ENCODE peak calls at places on chromosomes 11 and 22, in eight cellular contexts. N is WTC11, D is K562, U is HCT116, K is H1, T is A549, X is endothelial cell of umbilical vein, B is HepG2. H is an unnamed sample.

GRCh38 chr11:3353066-3353465 is 25.9 kb downstream of the ZNF195 start:
- DNase-seq in N (no peak), D (no peak), U (no peak), K (no peak), T (no peak), X (no peak), B (no peak), H (peak; percentile 69)

GRCh38 chr11:133038850-133039249 is 493.5 kb downstream of the OPCML start:
- DNase-seq in N (no peak), D (no peak), U (no peak), K (no peak), T (no peak), X (no peak), B (no peak), H (no peak)

GRCh38 chr11:134575504-134576230 is 163.6 kb upstream of the B3GAT1 start:
- DNase-seq in N (no peak), D (no peak), U (no peak), K (no peak), T (no peak), X (no peak), B (no peak), H (no peak)

GRCh38 chr22:37033605-37034430 is 14.3 kb downstream of the MPST start:
- DNase-seq in N (no peak), D (no peak), U (no peak), K (no peak), T (no peak), X (no peak), B (peak; percentile 71), H (no peak)

GRCh38 chr11:33039274-33040126 is at the start of gene TCP11L1:
- DNase-seq in N (peak; percentile 94), D (peak; percentile 86), U (peak; percentile 78), K (peak; percentile 91), T (peak; percentile 70), X (peak; percentile 95), B (peak; percentile 83), H (peak; percentile 92)

GRCh38 chr11:13465909-13466371 is 2.9 kb upstream of the BTBD10 start:
- DNase-seq in N (no peak), D (peak; percentile 11), U (peak; percentile 70), K (no peak), T (peak; percentile 62), X (peak; percentile 66), B (peak; percentile 27), H (peak; percentile 49)

GRCh38 chr11:15180212-15180814 is 65.6 kb downstream of the INSC start:
- DNase-seq in N (no peak), D (no peak), U (no peak), K (no peak), T (no peak), X (no peak), B (no peak), H (no peak)

GRCh38 chr11:29135504-29135903 is 881.3 kb downstream of the KCNA4 start:
- DNase-seq in N (no peak), D (no peak), U (no peak), K (no peak), T (no peak), X (no peak), B (no peak), H (no peak)

GRCh38 chr11:19985106-19985505 is 175.2 kb downstream of the DBX1 start:
- DNase-seq in N (no peak), D (no peak), U (no peak), K (no peak), T (no peak), X (no peak), B (no peak), H (no peak)

GRCh38 chr11:14537134-14537599 is 17.0 kb upstream of the PSMA1 start:
- DNase-seq in N (no peak), D (peak; percentile 54), U (no peak), K (no peak), T (peak; percentile 65), X (peak; percentile 60), B (peak; percentile 20), H (peak; percentile 70)

GRCh38 chr11:29448246-29448877 is 568.5 kb downstream of the KCNA4 start:
- DNase-seq in N (peak; percentile 13), D (no peak), U (peak; percentile 2), K (no peak), T (peak; percentile 13), X (peak; percentile 54), B (no peak), H (peak; percentile 4)

GRCh38 chr11:71322192-71322735 is 69.9 kb upstream of the SHANK2 start:
- DNase-seq in N (no peak), D (no peak), U (no peak), K (no peak), T (no peak), X (no peak), B (no peak), H (no peak)

DNA sequence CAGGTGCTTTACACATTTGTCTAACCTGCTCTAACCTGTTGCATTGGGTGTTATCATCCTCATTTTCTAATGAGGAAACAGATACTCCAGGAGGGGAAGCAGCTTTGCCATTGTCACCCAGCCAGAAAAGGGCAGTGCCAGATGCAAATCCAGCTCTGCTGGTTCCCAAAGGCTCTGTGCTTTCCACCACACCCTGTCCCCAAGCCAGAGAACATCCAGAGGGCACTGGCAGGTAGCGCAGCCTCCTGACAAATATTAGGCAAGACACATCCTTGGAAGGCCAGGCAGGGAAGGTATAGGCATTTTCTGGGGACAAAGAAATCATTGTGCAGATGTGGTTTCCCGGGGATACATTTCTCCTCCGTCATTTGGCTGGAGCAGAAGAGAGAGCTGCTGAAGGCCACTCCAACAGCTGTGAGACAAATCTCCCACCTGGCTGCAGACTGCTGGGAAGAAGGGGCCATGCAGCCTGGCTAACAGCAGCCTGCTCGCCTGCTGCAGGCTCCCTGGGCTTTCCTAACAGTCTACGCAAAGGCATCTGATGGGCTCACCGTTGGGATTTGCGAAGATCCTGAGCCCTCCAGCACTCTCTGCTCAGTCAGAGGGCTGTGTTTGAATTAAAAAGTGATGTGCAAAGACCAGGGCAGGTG is 93.9 kb upstream of the PITPNB start:
- DNase-seq in N (no peak), D (no peak), U (no peak), K (no peak), T (no peak), X (no peak), B (no peak), H (no peak)
- TF ChIP-seq MAX in N (no peak), D (no peak), U (no peak), K (no peak), T (no peak), X (no peak), B (no peak), H (no peak)

GRCh38 chr22:22618923-22619322 is 25.5 kb upstream of the GGTLC2 start:
- DNase-seq in N (no peak), D (no peak), U (no peak), K (no peak), T (no peak), X (no peak), B (no peak), H (no peak)

GRCh38 chr22:22614065-22614464 is 30.3 kb upstream of the GGTLC2 start:
- DNase-seq in N (no peak), D (no peak), U (no peak), K (no peak), T (no peak), X (no peak), B (no peak), H (no peak)

GRCh38 chr22:22619765-22620414 is 24.5 kb upstream of the GGTLC2 start:
- DNase-seq in N (no peak), D (no peak), U (no peak), K (no peak), T (no peak), X (no peak), B (no peak), H (no peak)

GRCh38 chr22:22618448-22618847 is 26.0 kb upstream of the GGTLC2 start:
- DNase-seq in N (no peak), D (no peak), U (no peak), K (no peak), T (no peak), X (no peak), B (no peak), H (no peak)

GRCh38 chr22:22616636-22617035 is 27.8 kb upstream of the GGTLC2 start:
- DNase-seq in N (no peak), D (no peak), U (no peak), K (no peak), T (peak; percentile 7), X (no peak), B (no peak), H (no peak)
- TF ChIP-seq MAX in N (no peak), D (no peak), U (no peak), K (no peak), T (no peak), X (no peak), B (no peak), H (no peak)

GRCh38 chr22:17332109-17332508 is 37.2 kb upstream of the CECR2 start:
- DNase-seq in N (no peak), D (peak; percentile 3), U (no peak), K (no peak), T (no peak), X (no peak), B (no peak), H (no peak)
- TF ChIP-seq MAX in N (no peak), D (no peak), U (no peak), K (no peak), T (no peak), X (no peak), B (no peak), H (no peak)

GRCh38 chr11:11568651-11569229 is 53.1 kb downstream of the GALNT18 start:
- DNase-seq in N (no peak), D (no peak), U (no peak), K (no peak), T (no peak), X (no peak), B (no peak), H (no peak)

GRCh38 chr11:11571893-11572292 is 49.9 kb downstream of the GALNT18 start:
- DNase-seq in N (no peak), D (no peak), U (no peak), K (no peak), T (no peak), X (no peak), B (no peak), H (no peak)

GRCh38 chr11:11570823-11571222 is 51.0 kb downstream of the GALNT18 start:
- DNase-seq in N (no peak), D (no peak), U (no peak), K (no peak), T (no peak), X (no peak), B (no peak), H (no peak)

GRCh38 chr11:11567862-11568650 is 53.7 kb downstream of the GALNT18 start:
- DNase-seq in N (no peak), D (no peak), U (peak; percentile 22), K (no peak), T (no peak), X (no peak), B (no peak), H (no peak)

GRCh38 chr11:11569936-11570491 is 51.8 kb downstream of the GALNT18 start:
- DNase-seq in N (no peak), D (no peak), U (no peak), K (no peak), T (no peak), X (peak; percentile 28), B (no peak), H (no peak)
- TF ChIP-seq MAX in N (no peak), D (no peak), U (no peak), K (no peak), T (no peak), X (no peak), B (no peak), H (no peak)

H was measured in NB4.